ENCODE peak calls at places on chromosomes 11 and 22, in ten cellular contexts. H is ascending aorta, O is astrocyte, W is epithelial cell of esophagus, X is kidney, D is upper lobe of left lung, A is lung, Y is H9, B is retinal pigment epithelial cell, I is fibroblast of pulmonary artery. R is an unnamed sample.

GRCh38 chr11:112318193-112318592 is 57.5 kb upstream of the PLET1 start:
- DNase-seq in H (no peak), O (peak), W (peak), X (no peak), D (no peak), A (no peak), Y (no peak), B (peak), I (peak), R (no peak)

GRCh38 chr22:45831394-45831793 is 145.6 kb downstream of the WNT7B start:
- DNase-seq in H (no peak), O (peak), W (no peak), X (no peak), D (no peak), A (no peak), Y (no peak), B (no peak), I (peak), R (no peak)

GRCh38 chr22:31400023-31400397 is 606 bp downstream of the DRG1 start:
- DNase-seq in H (no peak), O (peak), W (peak), X (no peak), D (no peak), A (no peak), Y (no peak), B (no peak), I (peak), R (no peak)

GRCh38 chr11:11620251-11620965 is 1.4 kb downstream of the GALNT18 start:
- DNase-seq in H (peak), O (no peak), W (peak), X (peak), D (peak), A (peak), Y (peak), B (no peak), I (no peak), R (peak)

GRCh38 chr11:65381721-65382035 is 768 bp downstream of the SLC25A45 start:
- DNase-seq in H (peak), O (peak), W (peak), X (no peak), D (peak), A (no peak), Y (no peak), B (no peak), I (no peak), R (no peak)

GRCh38 chr11:19367051-19367709 is 126.4 kb upstream of the E2F8 start:
- DNase-seq in H (peak), O (peak), W (no peak), X (no peak), D (no peak), A (no peak), Y (no peak), B (no peak), I (peak), R (no peak)

GRCh38 chr11:117986981-117987495 is 844 bp downstream of the IL10RA start:
- DNase-seq in H (no peak), O (no peak), W (peak), X (no peak), D (no peak), A (no peak), Y (no peak), B (no peak), I (no peak), R (no peak)

GRCh38 chr22:27454807-27455450 is 346.6 kb downstream of the MN1 start:
- DNase-seq in H (no peak), O (no peak), W (no peak), X (peak), D (no peak), A (no peak), Y (no peak), B (no peak), I (peak), R (no peak)

GRCh38 chr11:69889400-69890372 is 70.5 kb upstream of the FGF3 start:
- DNase-seq in H (no peak), O (no peak), W (no peak), X (peak), D (no peak), A (no peak), Y (peak), B (no peak), I (no peak), R (no peak)

GRCh38 chr11:73652856-73653559 is 6.6 kb downstream of the PLEKHB1 start:
- DNase-seq in H (no peak), O (no peak), W (peak), X (no peak), D (no peak), A (no peak), Y (no peak), B (no peak), I (no peak), R (no peak)

GRCh38 chr11:13944016-13944415 is 18.5 kb upstream of the SPON1 start:
- DNase-seq in H (no peak), O (no peak), W (peak), X (no peak), D (no peak), A (no peak), Y (no peak), B (no peak), I (no peak), R (no peak)

GRCh38 chr11:15115686-15116085 is 963 bp downstream of the INSC start:
- DNase-seq in H (no peak), O (no peak), W (no peak), X (no peak), D (no peak), A (no peak), Y (no peak), B (no peak), I (no peak), R (no peak)

GRCh38 chr11:96090711-96091110 is 166.8 kb upstream of the MTMR2 start:
- DNase-seq in H (no peak), O (peak), W (no peak), X (no peak), D (no peak), A (no peak), Y (no peak), B (no peak), I (peak), R (no peak)

DNA sequence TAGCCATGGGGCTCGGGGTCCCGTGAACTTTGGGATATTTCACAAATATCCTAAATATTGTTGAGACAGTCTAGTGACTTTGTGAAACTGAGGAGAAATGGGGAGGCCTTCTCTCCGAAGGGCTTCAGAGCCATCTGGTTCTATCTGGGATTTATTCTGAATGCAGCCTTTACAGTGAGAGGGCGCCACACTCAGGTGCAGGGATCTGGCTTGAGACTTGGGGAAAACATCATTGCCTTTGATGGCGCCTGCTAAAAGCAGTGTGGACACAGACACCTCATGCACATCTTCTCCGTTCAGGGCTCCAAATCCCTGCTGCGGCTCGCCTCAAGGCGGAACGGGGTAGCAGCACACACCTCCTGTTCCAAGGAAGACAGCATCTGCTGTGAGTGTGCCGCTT is 37.2 kb upstream of the OLFML1 start:
- DNase-seq in H (no peak), O (no peak), W (no peak), X (no peak), D (no peak), A (no peak), Y (peak), B (no peak), I (no peak), R (no peak)
- TF ChIP-seq CTCF in H (no peak), O (no peak), W (no peak), X (no peak), D (no peak), A (no peak), Y (peak), B (no peak), I (no peak), R (no peak)

GRCh38 chr11:17353228-17354021 is 1.8 kb downstream of the NCR3LG1 start:
- DNase-seq in H (peak), O (peak), W (peak), X (peak), D (peak), A (peak), Y (peak), B (no peak), I (peak), R (peak)

GRCh38 chr11:17352925-17353227 is 1.3 kb downstream of the NCR3LG1 start:
- DNase-seq in H (peak), O (no peak), W (peak), X (peak), D (peak), A (peak), Y (peak), B (no peak), I (peak), R (no peak)

GRCh38 chr11:17351510-17352176 is at the start of gene NCR3LG1:
- DNase-seq in H (peak), O (peak), W (peak), X (peak), D (peak), A (peak), Y (peak), B (no peak), I (peak), R (peak)

GRCh38 chr11:17350455-17351170 is 987 bp upstream of the NCR3LG1 start:
- DNase-seq in H (no peak), O (no peak), W (peak), X (no peak), D (no peak), A (no peak), Y (no peak), B (no peak), I (no peak), R (no peak)

DNA sequence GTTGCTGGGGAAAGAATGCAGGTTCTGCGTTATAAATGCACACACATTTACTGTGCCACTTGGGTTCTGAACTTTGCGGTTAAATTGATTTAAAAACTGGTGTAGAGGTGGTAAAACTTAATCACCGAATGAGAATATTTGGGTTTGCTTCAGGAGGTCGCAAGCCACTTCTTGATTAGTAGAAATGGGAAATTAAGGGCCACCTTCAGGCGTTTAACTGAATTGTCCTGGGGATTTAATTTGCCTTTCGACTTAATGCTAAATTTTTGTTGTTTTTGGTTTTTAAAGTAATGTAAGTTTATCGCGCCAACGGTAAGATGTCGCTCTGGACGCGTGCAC is 460 bp upstream of the NCR3LG1 start:
- DNase-seq in H (no peak), O (no peak), W (no peak), X (no peak), D (no peak), A (no peak), Y (no peak), B (no peak), I (no peak), R (no peak)
- TF ChIP-seq CTCF in H (no peak), O (peak), W (peak), X (no peak), D (no peak), A (no peak), Y (peak), B (peak), I (peak), R (no peak)

GRCh38 chr22:29820941-29821789 is 16.9 kb downstream of the ASCC2 start:
- DNase-seq in H (peak), O (peak), W (peak), X (no peak), D (peak), A (peak), Y (no peak), B (no peak), I (peak), R (peak)
- TF ChIP-seq CTCF in H (no peak), O (no peak), W (peak), X (no peak), D (no peak), A (no peak), Y (no peak), B (no peak), I (no peak), R (no peak)

DNA sequence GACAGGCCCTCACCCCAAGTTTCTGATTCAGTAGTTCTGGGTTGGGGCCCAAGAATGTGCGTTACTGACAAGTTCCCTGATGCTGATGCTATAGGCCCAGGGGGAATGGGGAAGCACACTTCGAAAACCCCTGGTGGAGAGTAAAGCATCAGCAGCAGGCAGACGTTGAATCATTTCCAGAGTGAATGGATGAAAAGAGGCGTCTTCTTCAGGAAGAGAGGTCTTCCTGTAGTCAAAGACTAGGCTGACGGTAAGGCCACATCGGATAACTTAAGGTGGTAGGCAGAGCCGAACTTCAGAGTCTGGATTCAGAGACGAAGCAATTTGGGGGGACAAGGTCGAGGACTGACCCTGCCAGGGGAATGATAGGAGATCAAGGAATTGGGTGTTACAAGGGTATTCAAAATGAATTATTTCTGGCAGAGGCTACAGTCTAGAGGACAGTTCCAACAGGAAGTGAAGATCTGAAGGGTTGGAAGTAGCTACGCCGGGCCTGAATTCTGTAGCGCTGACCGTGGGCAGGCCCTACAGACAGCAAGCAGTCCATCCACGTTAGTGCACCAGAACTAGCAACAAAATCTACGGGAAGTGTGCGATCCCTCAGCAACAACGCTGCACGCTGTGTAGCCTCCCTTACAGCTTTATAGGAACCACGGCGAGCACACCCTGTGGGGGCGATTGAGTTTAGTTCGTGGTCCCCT is 862 bp upstream of the CENATAC start:
- DNase-seq in H (no peak), O (no peak), W (peak), X (no peak), D (no peak), A (no peak), Y (peak), B (no peak), I (peak), R (no peak)
- TF ChIP-seq CTCF in H (no peak), O (peak), W (peak), X (no peak), D (peak), A (no peak), Y (peak), B (peak), I (peak), R (no peak)

DNA sequence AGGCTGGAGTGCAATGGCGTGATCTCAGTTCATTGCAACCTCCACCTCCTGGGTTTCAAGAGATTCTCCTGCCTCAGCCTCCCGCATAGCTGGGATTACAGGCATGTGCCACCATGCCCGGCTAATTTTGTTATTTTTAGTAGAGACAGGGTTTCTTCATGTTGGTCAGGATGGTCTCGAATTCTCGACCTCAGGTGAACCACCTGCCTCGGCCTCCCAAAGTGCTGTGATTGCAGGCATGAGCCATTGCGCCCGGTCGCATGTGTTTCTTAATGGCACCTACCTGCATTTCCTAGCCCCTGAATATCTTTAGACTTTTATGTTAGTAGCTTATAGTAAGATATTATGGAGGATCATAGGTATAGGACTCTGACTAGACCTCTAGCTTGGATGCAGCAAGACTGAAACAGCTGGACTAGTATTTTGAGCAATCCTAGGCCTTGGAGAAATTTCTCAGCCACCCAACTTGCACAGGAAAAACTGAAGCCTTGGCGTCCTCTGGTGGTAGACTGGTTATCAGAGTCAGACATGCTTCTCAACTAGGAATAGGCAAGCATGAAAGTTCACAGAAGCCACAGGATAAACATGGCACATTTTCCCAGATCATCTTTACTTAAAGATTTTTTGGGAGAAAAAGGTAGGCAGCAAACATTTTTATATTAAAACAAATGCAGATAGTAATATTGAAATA is 22.7 kb upstream of the C1QTNF4 start:
- DNase-seq in H (no peak), O (peak), W (peak), X (no peak), D (no peak), A (peak), Y (peak), B (no peak), I (peak), R (no peak)
- TF ChIP-seq CTCF in H (peak), O (peak), W (peak), X (peak), D (peak), A (peak), Y (peak), B (peak), I (peak), R (no peak)

R was measured in omental fat pad.